ENCODE peak calls at places on chromosomes 12 and 14, in ten cellular contexts. D is stomach; K is DND-41; S is CD8-positive, alpha-beta T cell; C is IMR-90; M is uterus; P is HepG2; R is lung; V is tibial nerve; J is A549. T is an unnamed sample. For H3K4me1, the result is how much of the 10 kb centered on the place peaks cover.

GRCh38 chr12:58034311-58034710 is 92.9 kb downstream of the ATP23 start:
- DNase-seq in D (no peak), S (no peak), J (no peak), K (no peak), V (no peak), R (no peak), C (no peak), P (no peak), M (no peak), T (no peak)

GRCh38 chr12:179131-179884 is 34.6 kb downstream of the SLC6A12 start:
- DNase-seq in D (no peak), R (no peak), M (no peak), J (no peak), S (no peak), P (no peak), K (no peak), C (no peak), V (no peak), T (no peak)

GRCh38 chr14:35687335-35687939 is 121.7 kb downstream of the RALGAPA1 start:
- DNase-seq in V (no peak), S (no peak), K (peak), R (no peak), C (peak), J (peak), P (peak), M (no peak), D (no peak), T (peak)

GRCh38 chr14:71355324-71356201 is 448.3 kb downstream of the PCNX1 start:
- DNase-seq in S (no peak), V (peak), J (no peak), C (peak), K (no peak), M (peak), P (no peak), R (no peak), D (peak), T (no peak)

GRCh38 chr14:99958380-99958779 is 106.8 kb upstream of the EVL start:
- DNase-seq in P (no peak), D (no peak), C (no peak), K (no peak), J (no peak), S (no peak), M (no peak), R (no peak), V (no peak), T (no peak)

GRCh38 chr14:30656190-30656632 is 34.1 kb downstream of the SCFD1 start:
- DNase-seq in K (peak), R (no peak), P (peak), S (no peak), V (peak), J (peak), C (peak), M (peak), D (no peak), T (peak)

GRCh38 chr14:24843494-24843893 is 206.5 kb downstream of the STXBP6 start:
- DNase-seq in K (no peak), M (no peak), D (no peak), V (no peak), R (no peak), P (no peak), S (no peak), C (no peak), J (no peak), T (no peak)

GRCh38 chr12:62291888-62292760 is 31.9 kb downstream of the USP15 start:
- DNase-seq in P (peak), C (peak), S (no peak), M (no peak), D (no peak), R (no peak), K (no peak), J (peak), V (no peak), T (no peak)

GRCh38 chr14:74985028-74985310 is 17.8 kb upstream of the EIF2B2 start:
- DNase-seq in S (no peak), P (no peak), K (no peak), C (no peak), R (no peak), J (no peak), M (no peak), V (no peak), D (no peak), T (no peak)

GRCh38 chr12:48199784-48200198 is 3.3 kb downstream of the OR10AD1 start:
- DNase-seq in M (peak), R (no peak), P (no peak), K (no peak), S (no peak), V (no peak), J (peak), D (no peak), C (peak), T (peak)

GRCh38 chr14:102910442-102910841 is 12.0 kb upstream of the AMN start:
- DNase-seq in M (no peak), S (no peak), V (no peak), R (no peak), K (no peak), C (no peak), D (no peak), P (no peak), J (no peak), T (no peak)

GRCh38 chr12:132479291-132479690 is 10.7 kb upstream of the FBRSL1 start:
- DNase-seq in M (no peak), P (no peak), D (no peak), K (no peak), S (no peak), J (no peak), C (no peak), V (no peak), R (no peak), T (no peak)

GRCh38 chr14:68780358-68781160 is 12.3 kb downstream of the ZFP36L1 start:
- DNase-seq in R (peak), P (no peak), V (peak), S (peak), C (peak), M (peak), J (peak), D (peak), K (peak), T (peak)

GRCh38 chr12:120485914-120486881 is 9.7 kb upstream of the DYNLL1 start:
- DNase-seq in D (no peak), J (no peak), M (no peak), R (no peak), K (no peak), P (no peak), V (no peak), S (no peak), C (no peak), T (no peak)

GRCh38 chr12:124411291-124411878 is 116.5 kb downstream of the RFLNA start:
- DNase-seq in V (peak), J (peak), K (no peak), S (no peak), C (peak), R (no peak), M (peak), P (no peak), D (no peak), T (no peak)

GRCh38 chr12:91178139-91178561 is 4.5 kb downstream of the DCN start:
- DNase-seq in K (no peak), P (peak), C (peak), R (no peak), M (peak), J (peak), D (no peak), S (no peak), V (no peak), T (no peak)

GRCh38 chr12:27548301-27549199 is 24.5 kb downstream of the PPFIBP1 start:
- DNase-seq in R (no peak), M (no peak), V (no peak), C (no peak), J (no peak), D (no peak), K (no peak), P (peak), S (no peak), T (no peak)

GRCh38 chr12:88698471-88698870 is 118.2 kb upstream of the KITLG start:
- DNase-seq in R (no peak), M (no peak), V (no peak), S (no peak), K (no peak), J (no peak), P (no peak), D (no peak), C (no peak), T (no peak)

GRCh38 chr14:57390806-57391562 is 598 bp downstream of the NAA30 start:
- DNase-seq in J (peak), K (peak), S (peak), D (peak), V (no peak), P (no peak), C (peak), M (no peak), R (no peak), T (peak)

GRCh38 chr14:36981832-36982528 is 190.4 kb downstream of the SLC25A21 start:
- DNase-seq in R (no peak), M (no peak), S (no peak), K (no peak), C (peak), J (peak), V (no peak), D (no peak), P (no peak), T (no peak)

GRCh38 chr12:94445662-94446061 is 14.0 kb downstream of the CEP83 start:
- DNase-seq in V (no peak), M (no peak), K (no peak), J (no peak), S (no peak), P (no peak), D (no peak), R (no peak), C (no peak), T (no peak)

GRCh38 chr12:76922821-76923315 is 44.0 kb upstream of the CSRP2 start:
- DNase-seq in C (peak), D (no peak), J (no peak), R (no peak), P (no peak), K (no peak), S (no peak), M (no peak), V (no peak), T (no peak)

GRCh38 chr12:110135012-110135411 is 10.9 kb downstream of the IFT81 start:
- DNase-seq in C (peak), S (no peak), V (no peak), M (no peak), J (peak), D (no peak), P (no peak), R (no peak), K (no peak), T (no peak)

GRCh38 chr12:106282457-106283097 is 20.0 kb upstream of the TCP11L2 start:
- DNase-seq in D (peak), R (peak), M (peak), P (peak), K (peak), V (no peak), J (peak), C (peak), S (peak), T (peak)

GRCh38 chr14:71321556-71322315 is 414.5 kb downstream of the PCNX1 start:
- DNase-seq in K (no peak), R (no peak), D (no peak), M (peak), S (no peak), V (peak), C (peak), P (peak), J (peak), T (peak)

GRCh38 chr14:75470238-75470797 is 42.5 kb downstream of the JDP2 start:
- DNase-seq in P (no peak), M (no peak), C (no peak), K (no peak), J (no peak), S (no peak), D (peak), V (no peak), R (no peak), T (no peak)

GRCh38 chr12:545835-546234 is 86.1 kb downstream of the B4GALNT3 start:
- DNase-seq in P (no peak), S (no peak), C (no peak), K (no peak), J (no peak), V (no peak), M (no peak), D (no peak), R (no peak), T (no peak)

GRCh38 chr12:104172564-104172935 is 34.5 kb upstream of the NFYB start:
- DNase-seq in K (no peak), P (no peak), R (peak), S (no peak), J (no peak), D (no peak), C (no peak), V (no peak), M (no peak), T (no peak)

GRCh38 chr14:104871656-104872468 is 6.8 kb downstream of the CEP170B start:
- DNase-seq in V (no peak), S (no peak), R (no peak), M (no peak), C (no peak), P (no peak), J (no peak), K (no peak), D (no peak), T (no peak)

GRCh38 chr14:76920572-76921175 is 94.5 kb downstream of the LRRC74A start:
- DNase-seq in S (no peak), V (no peak), R (no peak), P (no peak), C (no peak), D (no peak), J (no peak), K (peak), M (no peak), T (no peak)

GRCh38 chr12:97408363-97408762 is 54.2 kb upstream of the RMST start:
- DNase-seq in V (no peak), S (no peak), P (no peak), K (no peak), C (no peak), M (no peak), R (no peak), J (no peak), D (no peak), T (no peak)

GRCh38 chr12:97404093-97404492 is 58.5 kb upstream of the RMST start:
- DNase-seq in K (no peak), S (no peak), P (no peak), J (no peak), D (no peak), V (no peak), C (no peak), M (no peak), R (no peak), T (no peak)

GRCh38 chr12:97404549-97404948 is 58.1 kb upstream of the RMST start:
- DNase-seq in V (peak), J (peak), P (peak), S (no peak), K (peak), D (peak), R (no peak), M (no peak), C (peak), T (peak)
- TF ChIP-seq CTCF in V (peak), J (peak), P (peak), S (no peak), K (peak), D (peak), R (peak), M (peak), C (peak), T (peak)

GRCh38 chr12:95789126-95790024 is 1.2 kb downstream of the NTN4 start:
- DNase-seq in K (no peak), R (no peak), J (peak), C (peak), P (no peak), D (peak), S (no peak), V (no peak), M (no peak), T (peak)
- H3K4me1 ChIP-seq in K (under half), R (under half), J (half or more), C (under half), P (under half), D (half or more), S (under half), V (under half), M (under half), T (half or more)

GRCh38 chr12:8445731-8446130 is 10.0 kb upstream of the CLEC6A start:
- DNase-seq in R (no peak), P (no peak), J (no peak), K (no peak), V (no peak), C (no peak), D (no peak), M (no peak), S (no peak), T (no peak)
- H3K4me3 ChIP-seq in R (no peak), P (no peak), J (no peak), K (no peak), V (no peak), C (no peak), D (no peak), M (no peak), S (no peak), T (no peak)

DNA sequence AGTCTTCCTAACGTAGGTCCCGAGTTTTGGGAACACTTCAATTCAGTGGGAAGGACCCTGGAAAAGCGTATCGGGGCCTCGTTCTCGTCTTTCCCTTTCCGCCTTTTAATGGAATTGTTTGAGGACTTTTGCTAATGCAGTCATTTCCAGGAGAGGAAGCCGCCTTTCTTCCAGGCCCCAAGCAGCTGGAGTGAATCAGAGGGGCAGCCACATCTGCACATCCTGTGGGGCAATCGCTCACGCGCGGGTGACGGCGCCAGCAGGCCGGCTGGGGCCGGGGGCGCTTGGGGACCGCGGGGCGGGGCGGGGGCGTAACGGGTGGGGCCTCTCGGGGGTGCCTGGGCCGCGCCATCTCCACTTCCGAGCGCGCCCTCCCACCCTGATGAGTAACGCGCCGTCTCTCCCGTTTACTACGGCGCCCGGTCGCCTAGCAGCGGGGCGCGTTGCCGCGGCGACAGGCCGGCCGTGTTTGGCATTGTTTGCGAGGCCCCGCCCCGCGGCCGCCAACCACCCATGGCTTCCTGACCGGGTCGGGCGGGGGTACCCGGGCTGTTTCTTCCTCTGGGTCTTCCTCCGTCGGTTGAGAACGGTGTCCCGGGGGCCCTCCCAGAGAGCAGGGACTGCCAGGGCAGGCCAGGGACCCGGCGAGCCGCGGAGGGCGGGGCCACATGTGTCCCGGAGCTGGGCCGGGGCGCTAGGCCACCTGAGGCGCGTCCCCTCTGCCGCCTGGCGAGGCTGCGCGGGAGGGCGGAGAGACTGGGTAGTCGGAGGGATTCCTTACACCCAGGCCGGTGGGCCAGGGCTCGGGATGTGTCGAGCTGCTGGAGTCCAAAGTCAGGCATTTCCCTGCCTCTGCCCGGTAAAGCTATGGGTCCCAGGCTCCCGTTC is 2.3 kb downstream of the GSG1 start:
- DNase-seq in R (peak), P (peak), C (peak), M (peak), K (peak), J (peak), S (peak), V (peak), D (peak), T (peak)
- TF ChIP-seq CTCF in R (no peak), P (no peak), C (no peak), M (no peak), K (no peak), J (no peak), S (no peak), V (no peak), D (no peak), T (no peak)

GRCh38 chr12:53572134-53572758 is 53.9 kb downstream of the ATF7 start:
- DNase-seq in S (no peak), J (no peak), D (no peak), C (no peak), P (no peak), M (no peak), V (no peak), R (no peak), K (no peak), T (no peak)
- H3K4me1 ChIP-seq in S (under half), J (under half), D (half or more), C (under half), P (under half), M (under half), V (under half), R (under half), K (under half), T (under half)

GRCh38 chr12:56565510-56566101 is 44.0 kb downstream of the RBMS2 start:
- DNase-seq in D (peak), S (no peak), K (peak), C (peak), M (peak), R (peak), J (peak), V (peak), P (peak), T (no peak)
- H3K4me3 ChIP-seq in D (no peak), S (no peak), K (no peak), C (no peak), M (no peak), R (no peak), J (no peak), V (no peak), P (peak), T (no peak)